ENCODE peak calls at places on chromosomes 4 and X, in six cellular contexts. J, Z, N, F, X and B are unnamed samples.

GRCh38 chrX:78333521-78333920 is 6.1 kb upstream of the CYSLTR1 start:
- DNase-seq in J (no peak), Z (no peak), N (peak), F (no peak), X (no peak), B (no peak)

GRCh38 chr4:146450524-146450923 is 71.2 kb downstream of the SLC10A7 start:
- DNase-seq in J (no peak), Z (no peak), N (no peak), F (no peak), X (no peak), B (no peak)

GRCh38 chr4:78020677-78021076 is 36.4 kb upstream of the FRAS1 start:
- DNase-seq in J (no peak), Z (no peak), N (no peak), F (no peak), X (no peak), B (no peak)

GRCh38 chr4:167021545-167022155 is 212.6 kb downstream of the SPOCK3 start:
- DNase-seq in J (peak), Z (peak), N (peak), F (peak), X (peak), B (no peak)

GRCh38 chr4:180098601-180099000 is 2144.6 kb upstream of the TENM3 start:
- DNase-seq in J (no peak), Z (no peak), N (no peak), F (no peak), X (no peak), B (no peak)

GRCh38 chr4:118353452-118353851 is 649 bp upstream of the PRSS12 start:
- DNase-seq in J (no peak), Z (no peak), N (no peak), F (no peak), X (no peak), B (no peak)

GRCh38 chr4:33715996-33716395 is 2528.3 kb downstream of the ARAP2 start:
- DNase-seq in J (no peak), Z (no peak), N (peak), F (no peak), X (no peak), B (no peak)

GRCh38 chr4:56440983-56441382 is 4.9 kb downstream of the PAICS start:
- DNase-seq in J (no peak), Z (no peak), N (no peak), F (no peak), X (no peak), B (no peak)

GRCh38 chr4:187491421-187491820 is 504.1 kb upstream of the ZFP42 start:
- DNase-seq in J (no peak), Z (no peak), N (no peak), F (no peak), X (no peak), B (no peak)

GRCh38 chr4:130023088-130023487 is 927.1 kb downstream of the C4orf33 start:
- DNase-seq in J (no peak), Z (no peak), N (no peak), F (no peak), X (no peak), B (no peak)

GRCh38 chr4:169485791-169486742 is 126.3 kb downstream of the NEK1 start:
- DNase-seq in J (no peak), Z (peak), N (peak), F (peak), X (no peak), B (no peak)

GRCh38 chrX:151073767-151074166 is 90.6 kb downstream of the HMGB3 start:
- DNase-seq in J (no peak), Z (no peak), N (no peak), F (no peak), X (no peak), B (no peak)

DNA sequence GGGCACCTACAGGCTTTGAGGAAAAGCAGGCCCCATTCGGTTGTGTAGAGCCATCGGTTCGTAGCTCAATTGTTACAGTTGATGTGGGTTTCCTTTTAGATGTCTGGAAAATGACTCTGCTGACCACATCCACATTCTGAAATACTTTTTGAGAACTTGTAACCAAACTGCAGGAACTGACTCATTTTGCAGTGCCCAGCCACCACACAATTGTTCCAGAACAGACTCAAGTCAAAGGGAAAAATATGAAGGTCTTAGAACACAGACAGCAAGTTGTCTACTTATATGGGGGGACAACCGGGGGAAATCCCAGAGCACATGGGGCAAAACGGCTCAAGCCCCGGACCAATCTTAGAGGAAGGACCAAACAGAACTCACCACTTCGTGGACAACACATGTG is 557.6 kb upstream of the DIPK2B start:
- DNase-seq in J (no peak), Z (no peak), N (peak), F (no peak), X (no peak), B (no peak)
- H3K4me3 ChIP-seq in J (no peak), Z (no peak), N (no peak), F (no peak), X (no peak), B (no peak)

DNA sequence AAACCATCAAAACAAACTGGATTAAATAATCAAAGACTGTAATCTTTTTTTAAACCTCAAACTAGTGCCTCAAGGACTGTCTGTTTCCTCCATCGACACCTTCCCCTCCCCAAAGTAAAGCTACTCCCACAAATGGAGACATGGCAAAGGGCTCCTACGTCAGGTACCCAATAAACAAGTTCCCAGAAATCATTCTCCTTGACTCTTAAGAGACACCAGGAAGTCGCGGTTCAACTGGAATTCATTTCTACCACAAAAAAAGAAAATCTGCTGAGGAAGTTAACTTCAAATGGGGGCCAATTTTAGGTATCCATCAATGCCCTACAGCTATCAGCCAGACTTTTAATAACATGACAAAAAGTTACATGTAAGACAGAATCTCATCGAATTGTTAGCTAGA is 2.5 kb downstream of the RPS4X start:
- DNase-seq in J (no peak), Z (no peak), N (no peak), F (no peak), X (no peak), B (no peak)
- H3K4me3 ChIP-seq in J (no peak), Z (peak), N (peak), F (no peak), X (no peak), B (peak)

GRCh38 chrX:41005445-41005992 is 79.7 kb upstream of the USP9X start:
- DNase-seq in J (no peak), Z (no peak), N (no peak), F (no peak), X (no peak), B (no peak)

GRCh38 chrX:41010188-41010846 is 74.9 kb upstream of the USP9X start:
- DNase-seq in J (peak), Z (peak), N (peak), F (no peak), X (peak), B (peak)

GRCh38 chrX:41014776-41015175 is 70.5 kb upstream of the USP9X start:
- DNase-seq in J (no peak), Z (peak), N (no peak), F (no peak), X (no peak), B (no peak)

GRCh38 chrX:41009816-41010187 is 75.4 kb upstream of the USP9X start:
- DNase-seq in J (no peak), Z (no peak), N (no peak), F (no peak), X (no peak), B (no peak)
- H3K4me3 ChIP-seq in J (peak), Z (peak), N (no peak), F (no peak), X (peak), B (no peak)

DNA sequence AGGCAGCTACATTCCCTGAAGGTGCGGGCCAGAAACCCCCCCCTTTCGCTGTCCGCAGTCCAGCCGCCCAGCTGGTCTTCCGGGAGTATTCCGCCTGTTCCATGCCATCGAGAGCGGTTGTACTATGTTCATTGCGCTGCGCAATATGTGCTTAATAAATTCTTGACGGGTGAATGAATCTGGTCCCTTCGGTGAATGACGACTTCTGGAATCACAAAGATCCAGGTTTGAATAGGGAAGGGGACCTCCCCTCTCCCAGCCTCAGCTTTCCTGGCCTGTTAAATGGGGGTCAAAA is 777 bp upstream of the TFE3 start:
- DNase-seq in J (no peak), Z (no peak), N (no peak), F (no peak), X (no peak), B (no peak)
- H3K4me3 ChIP-seq in J (peak), Z (peak), N (peak), F (no peak), X (no peak), B (peak)

GRCh38 chr4:185086053-185086452 is 57.0 kb upstream of the SLC25A4 start:
- DNase-seq in J (no peak), Z (no peak), N (no peak), F (no peak), X (no peak), B (no peak)

GRCh38 chr4:185080545-185080944 is 62.3 kb downstream of the HELT start:
- DNase-seq in J (no peak), Z (no peak), N (no peak), F (no peak), X (no peak), B (no peak)

GRCh38 chr4:185079271-185079905 is 61.1 kb downstream of the HELT start:
- DNase-seq in J (no peak), Z (no peak), N (no peak), F (no peak), X (no peak), B (no peak)

DNA sequence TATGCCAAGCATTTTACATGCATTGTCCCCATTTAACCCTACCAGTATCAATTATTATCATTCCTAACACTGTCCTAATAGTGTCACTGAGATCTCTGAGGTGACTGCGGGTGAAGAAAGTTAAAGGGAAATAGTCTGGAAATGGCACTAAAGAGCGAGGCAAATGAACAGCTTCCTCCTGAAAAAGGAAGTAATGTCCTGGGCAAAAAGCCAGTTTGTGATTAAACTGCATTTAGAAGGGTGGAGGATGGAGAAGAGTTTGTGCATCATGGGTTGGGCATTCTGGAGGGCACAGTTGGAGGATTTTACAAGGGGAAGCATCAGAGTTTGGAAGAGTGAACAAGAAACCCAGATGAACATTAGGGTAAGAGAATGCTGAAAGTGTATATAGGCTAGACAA is 60.5 kb upstream of the SLC25A4 start:
- DNase-seq in J (no peak), Z (no peak), N (no peak), F (no peak), X (no peak), B (no peak)
- H3K4me3 ChIP-seq in J (no peak), Z (no peak), N (no peak), F (no peak), X (no peak), B (no peak)